ENCODE peak calls at places on chromosomes 16 and 17, in four cellular contexts. T is stimulated activated CD8-positive, alpha-beta memory T cell treated with anti-CD3 and anti-CD28 coated beads, Interleukin-4, amount 100 ng/mL, for 1 hour; M is stomach; D is COR-L47. J is an unnamed sample.

GRCh38 chr16:84426804-84427203 is 58.5 kb downstream of the ATP2C2 start:
- DNase-seq in T (no peak), M (no peak), D (no peak), J (no peak)

GRCh38 chr17:82888583-82889495 is 49.0 kb upstream of the ZNF750 start:
- DNase-seq in T (no peak), M (peak), D (no peak), J (peak)

GRCh38 chr17:8742828-8743227 is 1.8 kb downstream of the CCDC42 start:
- DNase-seq in T (no peak), M (no peak), D (no peak), J (no peak)

GRCh38 chr16:73095885-73096341 is 48.0 kb upstream of the ZFHX3 start:
- DNase-seq in T (no peak), M (no peak), D (peak), J (no peak)

GRCh38 chr16:70428178-70428998 is 10.5 kb downstream of the ST3GAL2 start:
- DNase-seq in T (no peak), M (peak), D (peak), J (peak)

GRCh38 chr16:50448522-50448921 is 79.7 kb upstream of the BRD7 start:
- DNase-seq in T (no peak), M (no peak), D (no peak), J (no peak)

GRCh38 chr16:12406158-12406557 is 397.5 kb downstream of the CPPED1 start:
- DNase-seq in T (no peak), M (no peak), D (no peak), J (no peak)

GRCh38 chr17:16529906-16530305 is 37.9 kb upstream of the LRRC75A start:
- DNase-seq in T (no peak), M (no peak), D (no peak), J (no peak)

GRCh38 chr16:878071-878784 is 77.7 kb upstream of the GNG13 start:
- DNase-seq in T (no peak), M (no peak), D (peak), J (no peak)

GRCh38 chr16:7363397-7364053 is 30.9 kb downstream of the RBFOX1 start:
- DNase-seq in T (no peak), M (peak), D (peak), J (no peak)

GRCh38 chr16:26672206-26672605 is 394.5 kb upstream of the C16orf82 start:
- DNase-seq in T (no peak), M (no peak), D (no peak), J (no peak)

GRCh38 chr16:4136229-4136813 is 20.1 kb upstream of the ADCY9 start:
- DNase-seq in T (no peak), M (peak), D (no peak), J (peak)

GRCh38 chr17:15169676-15170075 is 95.5 kb downstream of the PMP22 start:
- DNase-seq in T (no peak), M (no peak), D (no peak), J (no peak)

GRCh38 chr17:40648326-40648968 is 829 bp upstream of the SMARCE1 start:
- DNase-seq in T (no peak), M (peak), D (no peak), J (no peak)

GRCh38 chr16:13795131-13795530 is 124.8 kb upstream of the ERCC4 start:
- DNase-seq in T (no peak), M (no peak), D (no peak), J (no peak)

GRCh38 chr17:71883258-71883657 is 237.6 kb upstream of the SOX9 start:
- DNase-seq in T (no peak), M (no peak), D (no peak), J (no peak)

GRCh38 chr16:71769222-71769621 is 39.4 kb downstream of the AP1G1 start:
- DNase-seq in T (no peak), M (no peak), D (no peak), J (no peak)

GRCh38 chr16:592518-593306 is 2.8 kb downstream of the RAB40C start:
- DNase-seq in T (no peak), M (peak), D (peak), J (peak)

GRCh38 chr16:84383106-84383505 is 14.8 kb downstream of the ATP2C2 start:
- DNase-seq in T (no peak), M (no peak), D (no peak), J (no peak)

GRCh38 chr17:78873519-78874340 is 29.3 kb downstream of the CEP295NL start:
- DNase-seq in T (no peak), M (peak), D (peak), J (peak)

GRCh38 chr17:1229354-1229890 is 40.8 kb upstream of the BHLHA9 start:
- DNase-seq in T (peak), M (peak), D (no peak), J (no peak)

GRCh38 chr16:57028086-57028485 is 38.7 kb downstream of the NLRC5 start:
- DNase-seq in T (no peak), M (no peak), D (no peak), J (no peak)

GRCh38 chr17:39283896-39284295 is 58.2 kb upstream of the STAC2 start:
- DNase-seq in T (no peak), M (no peak), D (no peak), J (no peak)

GRCh38 chr16:73047536-73048291 is at the start of gene ZFHX3:
- DNase-seq in T (no peak), M (peak), D (peak), J (no peak)

GRCh38 chr16:1372292-1372950 is 20.7 kb downstream of the GNPTG start:
- DNase-seq in T (no peak), M (no peak), D (no peak), J (no peak)

GRCh38 chr17:43902190-43902589 is 5.1 kb downstream of the MPP2 start:
- DNase-seq in T (no peak), M (no peak), D (no peak), J (no peak)

GRCh38 chr17:19313746-19314651 is 48.5 kb downstream of the B9D1 start:
- DNase-seq in T (no peak), M (no peak), D (no peak), J (no peak)

GRCh38 chr17:50558091-50558490 is 2.4 kb upstream of the CACNA1G start:
- DNase-seq in T (no peak), M (no peak), D (no peak), J (no peak)

GRCh38 chr17:73393962-73394361 is 82.2 kb upstream of the CDC42EP4 start:
- DNase-seq in T (no peak), M (no peak), D (no peak), J (no peak)

GRCh38 chr17:48241131-48241591 is 133.6 kb downstream of the SNX11 start:
- DNase-seq in T (no peak), M (no peak), D (no peak), J (no peak)

GRCh38 chr17:38701504-38702165 is 3.4 kb upstream of the MLLT6 start:
- DNase-seq in T (no peak), M (no peak), D (no peak), J (no peak)

GRCh38 chr16:27972500-27972899 is 91.0 kb downstream of the GSG1L start:
- DNase-seq in T (peak), M (no peak), D (peak), J (peak)

GRCh38 chr17:78785011-78785662 is 3.1 kb upstream of the CYTH1 start:
- DNase-seq in T (no peak), M (no peak), D (no peak), J (no peak)

GRCh38 chr17:62819511-62820221 is 11.6 kb upstream of the MARCHF10 start:
- DNase-seq in T (no peak), M (peak), D (no peak), J (no peak)